ENCODE peak calls at places on chromosomes 12 and 14, in nine cellular contexts. P is CD8-positive, alpha-beta T cell; Z is transverse colon; H is DND-41; K is foreskin keratinocyte; L is ascending aorta; C is heart left ventricle; V is heart right ventricle; G is A673. M is an unnamed sample.

GRCh38 chr12:26651566-26652188 is 181.3 kb downstream of the ITPR2 start:
- DNase-seq in P (no peak), Z (peak; percentile 46), H (peak; percentile 55), K (peak; percentile 40), L (no peak), C (no peak), V (no peak), G (peak; percentile 83), M (peak; percentile 55)

GRCh38 chr12:132363661-132364347 is 34.4 kb upstream of the GALNT9 start:
- DNase-seq in P (no peak), Z (no peak), H (no peak), K (no peak), L (no peak), C (peak; percentile 10), V (no peak), G (no peak), M (no peak)

GRCh38 chr12:9872743-9873142 is 3.6 kb upstream of the CLEC2B start:
- DNase-seq in P (no peak), Z (no peak), H (no peak), K (peak; percentile 82), L (no peak), C (peak; percentile 20), V (no peak), G (no peak), M (no peak)

GRCh38 chr14:99001241-99001640 is 270.8 kb downstream of the BCL11B start:
- DNase-seq in P (no peak), Z (no peak), H (no peak), K (no peak), L (no peak), C (no peak), V (no peak), G (no peak), M (no peak)

GRCh38 chr12:43832506-43833168 is 3.2 kb upstream of the TMEM117 start:
- DNase-seq in P (no peak), Z (no peak), H (no peak), K (no peak), L (no peak), C (no peak), V (no peak), G (no peak), M (no peak)

GRCh38 chr12:72015895-72016294 is 77.2 kb downstream of the TPH2 start:
- DNase-seq in P (no peak), Z (no peak), H (no peak), K (no peak), L (no peak), C (no peak), V (no peak), G (no peak), M (no peak)

GRCh38 chr12:52199294-52199920 is 7.6 kb upstream of the KRT80 start:
- DNase-seq in P (no peak), Z (no peak), H (no peak), K (no peak), L (no peak), C (peak; percentile 66), V (peak; percentile 63), G (no peak), M (no peak)

GRCh38 chr12:117134059-117134458 is 34.8 kb upstream of the TESC start:
- DNase-seq in P (peak; percentile 62), Z (no peak), H (peak; percentile 76), K (no peak), L (no peak), C (no peak), V (no peak), G (no peak), M (no peak)

GRCh38 chr12:77064891-77065360 is 443 bp downstream of the E2F7 start:
- DNase-seq in P (no peak), Z (no peak), H (no peak), K (no peak), L (no peak), C (no peak), V (no peak), G (peak; percentile 73), M (peak; percentile 22)

GRCh38 chr12:116179384-116179783 is 98.1 kb downstream of the MED13L start:
- DNase-seq in P (no peak), Z (no peak), H (no peak), K (no peak), L (no peak), C (no peak), V (no peak), G (no peak), M (no peak)

GRCh38 chr14:53740570-53740969 is 216.1 kb downstream of the BMP4 start:
- DNase-seq in P (no peak), Z (no peak), H (no peak), K (no peak), L (no peak), C (no peak), V (no peak), G (no peak), M (no peak)

GRCh38 chr12:120956579-120957360 is 21.6 kb upstream of the HNF1A start:
- DNase-seq in P (no peak), Z (peak; percentile 72), H (no peak), K (no peak), L (no peak), C (no peak), V (no peak), G (no peak), M (no peak)

GRCh38 chr14:24246765-24247212 is 4.4 kb upstream of the TINF2 start:
- DNase-seq in P (no peak), Z (peak; percentile 5), H (no peak), K (no peak), L (peak; percentile 46), C (no peak), V (no peak), G (no peak), M (no peak)

GRCh38 chr14:73792476-73792875 is 59.2 kb upstream of the PTGR2 start:
- DNase-seq in P (no peak), Z (no peak), H (no peak), K (no peak), L (no peak), C (no peak), V (no peak), G (no peak), M (no peak)

GRCh38 chr14:90502760-90503159 is 105.9 kb downstream of the CALM1 start:
- DNase-seq in P (no peak), Z (no peak), H (no peak), K (no peak), L (no peak), C (no peak), V (no peak), G (no peak), M (no peak)

GRCh38 chr12:30531731-30532678 is 163.7 kb downstream of the IPO8 start:
- DNase-seq in P (no peak), Z (no peak), H (no peak), K (peak; percentile 43), L (no peak), C (no peak), V (no peak), G (no peak), M (no peak)

GRCh38 chr14:22977684-22978486 is 4.5 kb downstream of the AJUBA start:
- DNase-seq in P (no peak), Z (peak; percentile 52), H (no peak), K (peak; percentile 63), L (peak; percentile 85), C (peak; percentile 65), V (peak; percentile 44), G (no peak), M (no peak)

GRCh38 chr12:96250119-96250685 is 56.0 kb downstream of the ELK3 start:
- DNase-seq in P (no peak), Z (no peak), H (no peak), K (no peak), L (no peak), C (no peak), V (no peak), G (no peak), M (no peak)

GRCh38 chr14:106844608-106845285 is 1318.4 kb downstream of the TMEM121 start:
- DNase-seq in P (peak; percentile 82), Z (peak; percentile 90), H (peak; percentile 83), K (no peak), L (peak; percentile 80), C (peak; percentile 76), V (peak; percentile 68), G (peak; percentile 18), M (no peak)

GRCh38 chr14:66092748-66093147 is 393.4 kb upstream of the CCDC196 start:
- DNase-seq in P (no peak), Z (no peak), H (no peak), K (no peak), L (no peak), C (no peak), V (no peak), G (no peak), M (no peak)

GRCh38 chr12:28872654-28873268 is 276.3 kb upstream of the FAR2 start:
- DNase-seq in P (no peak), Z (peak; percentile 9), H (peak; percentile 54), K (peak; percentile 70), L (no peak), C (peak; percentile 25), V (peak; percentile 10), G (peak; percentile 68), M (no peak)

GRCh38 chr12:80183939-80184338 is 84.6 kb downstream of the OTOGL start:
- DNase-seq in P (no peak), Z (no peak), H (no peak), K (peak; percentile 74), L (no peak), C (no peak), V (no peak), G (no peak), M (no peak)

GRCh38 chr14:56580317-56580711 is 716 bp downstream of the TMEM260 start:
- DNase-seq in P (no peak), Z (no peak), H (no peak), K (no peak), L (no peak), C (no peak), V (no peak), G (no peak), M (no peak)
- H3K27ac ChIP-seq in P (peak overlapping the region; percentile 72), Z (peak overlapping the region; percentile 91), H (peak overlapping the region; percentile 83), K (peak overlapping the region; percentile 97), L (no peak overlapping the region), C (peak overlapping the region; percentile 83), V (peak overlapping the region; percentile 96), G (peak overlapping the region; percentile 96), M (peak overlapping the region; percentile 88)

GRCh38 chr12:11768233-11768965 is 118.9 kb downstream of the ETV6 start:
- DNase-seq in P (no peak), Z (no peak), H (no peak), K (no peak), L (no peak), C (no peak), V (no peak), G (no peak), M (no peak)
- H3K27ac ChIP-seq in P (no peak overlapping the region), Z (peak overlapping the region; percentile 81), H (peak overlapping the region; percentile 65), K (no peak overlapping the region), L (peak overlapping the region; percentile 37), C (no peak overlapping the region), V (peak overlapping the region; percentile 93), G (no peak overlapping the region), M (no peak overlapping the region)

DNA sequence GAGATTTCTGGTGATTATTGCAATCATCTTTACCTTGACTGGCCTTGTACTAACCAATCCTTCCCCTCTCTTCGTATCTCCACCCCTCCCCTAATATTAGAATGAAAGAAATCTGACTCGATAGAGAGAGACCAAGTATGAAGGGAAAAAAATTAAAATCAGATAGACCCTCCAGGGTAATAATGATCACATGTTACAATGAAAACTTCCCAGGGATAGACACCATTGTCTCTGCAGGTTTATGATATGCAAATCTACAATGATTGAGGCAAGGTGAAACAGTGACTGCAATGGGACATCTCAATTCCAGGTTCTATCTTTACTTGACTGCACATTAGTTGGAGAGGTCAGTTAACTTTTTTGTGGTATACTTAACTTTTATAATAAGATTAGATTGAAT is 1.5 kb upstream of the NFKBIA start:
- DNase-seq in P (no peak), Z (no peak), H (no peak), K (no peak), L (no peak), C (no peak), V (no peak), G (no peak), M (no peak)
- H3K27ac ChIP-seq in P (no peak overlapping the region), Z (peak overlapping the region; percentile 100), H (peak overlapping the region; percentile 98), K (no peak overlapping the region), L (peak overlapping the region; percentile 99), C (peak overlapping the region; percentile 100), V (peak overlapping the region; percentile 100), G (no peak overlapping the region), M (no peak overlapping the region)

GRCh38 chr14:56331815-56332214 is 213.6 kb downstream of the PELI2 start:
- DNase-seq in P (no peak), Z (no peak), H (peak; percentile 66), K (no peak), L (no peak), C (peak; percentile 32), V (no peak), G (peak; percentile 24), M (no peak)
- H3K27ac ChIP-seq in P (no peak overlapping the region), Z (no peak overlapping the region), H (peak overlapping the region; percentile 62), K (no peak overlapping the region), L (no peak overlapping the region), C (no peak overlapping the region), V (no peak overlapping the region), G (no peak overlapping the region), M (no peak overlapping the region)

M was measured in substantia nigra.